ENCODE peak calls at places on chromosomes 13 and 19, in five cellular contexts. J, C, B, K and W are unnamed samples.

GRCh38 chr13:70310720-70311119 is 202.5 kb upstream of the KLHL1 start:
- DNase-seq in J (no peak), C (no peak), B (peak), K (no peak), W (peak)

GRCh38 chr13:109156181-109156935 is 526.9 kb downstream of the MYO16 start:
- DNase-seq in J (no peak), C (no peak), B (no peak), K (no peak), W (no peak)

GRCh38 chr13:49373699-49374098 is 70.2 kb downstream of the CAB39L start:
- DNase-seq in J (no peak), C (no peak), B (no peak), K (no peak), W (no peak)

GRCh38 chr13:52599853-52600603 is 42.2 kb upstream of the HNRNPA1L2 start:
- DNase-seq in J (peak), C (no peak), B (peak), K (no peak), W (peak)

GRCh38 chr13:83498486-83499190 is 383.6 kb downstream of the SLITRK1 start:
- DNase-seq in J (no peak), C (no peak), B (no peak), K (no peak), W (no peak)

GRCh38 chr19:5665781-5666513 is 14.4 kb downstream of the MICOS13 start:
- DNase-seq in J (no peak), C (no peak), B (no peak), K (no peak), W (no peak)

GRCh38 chr19:16896913-16897571 is 8.2 kb downstream of the F2RL3 start:
- DNase-seq in J (peak), C (peak), B (peak), K (peak), W (peak)

GRCh38 chr13:36945078-36945477 is 25.0 kb upstream of the SMAD9 start:
- DNase-seq in J (no peak), C (no peak), B (no peak), K (no peak), W (no peak)

GRCh38 chr19:1097810-1098176 is 2.6 kb upstream of the POLR2E start:
- DNase-seq in J (no peak), C (no peak), B (no peak), K (no peak), W (no peak)

GRCh38 chr19:55210120-55210493 is 806 bp upstream of the PTPRH start:
- DNase-seq in J (no peak), C (no peak), B (no peak), K (no peak), W (no peak)

GRCh38 chr13:48579167-48579918 is 46.5 kb upstream of the RCBTB2 start:
- DNase-seq in J (no peak), C (no peak), B (no peak), K (no peak), W (no peak)

GRCh38 chr19:3095375-3096191 is 1.4 kb downstream of the GNA11 start:
- DNase-seq in J (no peak), C (no peak), B (peak), K (peak), W (no peak)

GRCh38 chr19:48768989-48769713 is 13.8 kb downstream of the FGF21 start:
- DNase-seq in J (no peak), C (no peak), B (no peak), K (no peak), W (no peak)

GRCh38 chr13:31903072-31903815 is 128.3 kb upstream of the FRY start:
- DNase-seq in J (no peak), C (no peak), B (no peak), K (no peak), W (no peak)

GRCh38 chr19:17448190-17448967 is at the start of gene TMEM221:
- DNase-seq in J (peak), C (no peak), B (peak), K (peak), W (peak)

GRCh38 chr13:20349564-20350379 is 117.7 kb upstream of the GJB6 start:
- DNase-seq in J (no peak), C (no peak), B (no peak), K (no peak), W (no peak)

GRCh38 chr19:49200238-49200862 is 42.8 kb downstream of the TRPM4 start:
- DNase-seq in J (no peak), C (no peak), B (no peak), K (no peak), W (peak)

GRCh38 chr19:4596033-4596904 is 36.8 kb upstream of the SEMA6B start:
- DNase-seq in J (no peak), C (no peak), B (no peak), K (no peak), W (peak)